ENCODE peak calls at places on chromosomes 5 and 9, in seven cellular contexts. One of them, this sample, is unnamed.

GRCh38 chr9:135221951-135222631 is 134.6 kb downstream of the OLFM1 start:
- DNase-seq in right atrium auricular region: no peak
- DNase-seq in heart left ventricle: peak; percentile 13
- DNase-seq in fibroblast of lung: no peak
- DNase-seq in CD8-positive, alpha-beta T cell: no peak
- DNase-seq in right lobe of liver: no peak
- DNase-seq in SK-N-SH: peak; percentile 68
- DNase-seq in this sample: peak; percentile 63

GRCh38 chr9:1604942-1605560 is 410.1 kb upstream of the SMARCA2 start:
- DNase-seq in right atrium auricular region: no peak
- DNase-seq in heart left ventricle: no peak
- DNase-seq in fibroblast of lung: no peak
- DNase-seq in CD8-positive, alpha-beta T cell: no peak
- DNase-seq in right lobe of liver: no peak
- DNase-seq in SK-N-SH: peak; percentile 9
- DNase-seq in this sample: no peak

GRCh38 chr5:158840193-158840592 is 259.5 kb downstream of the EBF1 start:
- DNase-seq in right atrium auricular region: no peak
- DNase-seq in heart left ventricle: no peak
- DNase-seq in fibroblast of lung: no peak
- DNase-seq in CD8-positive, alpha-beta T cell: no peak
- DNase-seq in right lobe of liver: no peak
- DNase-seq in SK-N-SH: no peak
- DNase-seq in this sample: no peak

GRCh38 chr5:177163500-177163899 is 29.9 kb downstream of the NSD1 start:
- DNase-seq in right atrium auricular region: no peak
- DNase-seq in heart left ventricle: no peak
- DNase-seq in fibroblast of lung: no peak
- DNase-seq in CD8-positive, alpha-beta T cell: no peak
- DNase-seq in right lobe of liver: no peak
- DNase-seq in SK-N-SH: no peak
- DNase-seq in this sample: no peak

GRCh38 chr9:94164756-94165549 is 80.7 kb downstream of the PTPDC1 start:
- DNase-seq in right atrium auricular region: no peak
- DNase-seq in heart left ventricle: no peak
- DNase-seq in fibroblast of lung: no peak
- DNase-seq in CD8-positive, alpha-beta T cell: no peak
- DNase-seq in right lobe of liver: no peak
- DNase-seq in SK-N-SH: no peak
- DNase-seq in this sample: no peak

GRCh38 chr5:109529520-109529919 is 119.7 kb upstream of the PJA2 start:
- DNase-seq in right atrium auricular region: peak; percentile 59
- DNase-seq in heart left ventricle: peak; percentile 47
- DNase-seq in fibroblast of lung: peak; percentile 66
- DNase-seq in CD8-positive, alpha-beta T cell: no peak
- DNase-seq in right lobe of liver: peak; percentile 47
- DNase-seq in SK-N-SH: no peak
- DNase-seq in this sample: no peak

GRCh38 chr5:52657231-52657645 is 130.5 kb upstream of the ITGA1 start:
- DNase-seq in right atrium auricular region: no peak
- DNase-seq in heart left ventricle: no peak
- DNase-seq in fibroblast of lung: peak; percentile 34
- DNase-seq in CD8-positive, alpha-beta T cell: no peak
- DNase-seq in right lobe of liver: no peak
- DNase-seq in SK-N-SH: peak; percentile 12
- DNase-seq in this sample: no peak

GRCh38 chr5:16147179-16147900 is 32.3 kb downstream of the MARCHF11 start:
- DNase-seq in right atrium auricular region: no peak
- DNase-seq in heart left ventricle: no peak
- DNase-seq in fibroblast of lung: no peak
- DNase-seq in CD8-positive, alpha-beta T cell: no peak
- DNase-seq in right lobe of liver: no peak
- DNase-seq in SK-N-SH: no peak
- DNase-seq in this sample: no peak

GRCh38 chr9:6567140-6567591 is 78.4 kb downstream of the GLDC start:
- DNase-seq in right atrium auricular region: no peak
- DNase-seq in heart left ventricle: no peak
- DNase-seq in fibroblast of lung: peak; percentile 98
- DNase-seq in CD8-positive, alpha-beta T cell: no peak
- DNase-seq in right lobe of liver: no peak
- DNase-seq in SK-N-SH: no peak
- DNase-seq in this sample: no peak

GRCh38 chr5:14742427-14743010 is 78.0 kb downstream of the OTULIN start:
- DNase-seq in right atrium auricular region: no peak
- DNase-seq in heart left ventricle: no peak
- DNase-seq in fibroblast of lung: no peak
- DNase-seq in CD8-positive, alpha-beta T cell: no peak
- DNase-seq in right lobe of liver: no peak
- DNase-seq in SK-N-SH: no peak
- DNase-seq in this sample: no peak

GRCh38 chr9:105656131-105656921 is 5.9 kb upstream of the TAL2 start:
- DNase-seq in right atrium auricular region: no peak
- DNase-seq in heart left ventricle: peak; percentile 45
- DNase-seq in fibroblast of lung: peak; percentile 11
- DNase-seq in CD8-positive, alpha-beta T cell: no peak
- DNase-seq in right lobe of liver: no peak
- DNase-seq in SK-N-SH: peak; percentile 86
- DNase-seq in this sample: peak; percentile 75

GRCh38 chr5:122726990-122727616 is 47.8 kb upstream of the SNX2 start:
- DNase-seq in right atrium auricular region: no peak
- DNase-seq in heart left ventricle: no peak
- DNase-seq in fibroblast of lung: peak; percentile 88
- DNase-seq in CD8-positive, alpha-beta T cell: no peak
- DNase-seq in right lobe of liver: no peak
- DNase-seq in SK-N-SH: no peak
- DNase-seq in this sample: no peak

GRCh38 chr5:149486726-149487635 is 64.3 kb downstream of the CSNK1A1 start:
- DNase-seq in right atrium auricular region: no peak
- DNase-seq in heart left ventricle: no peak
- DNase-seq in fibroblast of lung: peak; percentile 82
- DNase-seq in CD8-positive, alpha-beta T cell: no peak
- DNase-seq in right lobe of liver: no peak
- DNase-seq in SK-N-SH: no peak
- DNase-seq in this sample: no peak

GRCh38 chr9:4334439-4334838 is 34.6 kb upstream of the GLIS3 start:
- DNase-seq in right atrium auricular region: peak; percentile 60
- DNase-seq in heart left ventricle: peak; percentile 66
- DNase-seq in fibroblast of lung: peak; percentile 63
- DNase-seq in CD8-positive, alpha-beta T cell: no peak
- DNase-seq in right lobe of liver: peak; percentile 87
- DNase-seq in SK-N-SH: no peak
- DNase-seq in this sample: peak; percentile 90

GRCh38 chr5:169561883-169562282 is 21.7 kb upstream of the SPDL1 start:
- DNase-seq in right atrium auricular region: no peak
- DNase-seq in heart left ventricle: no peak
- DNase-seq in fibroblast of lung: peak; percentile 68
- DNase-seq in CD8-positive, alpha-beta T cell: no peak
- DNase-seq in right lobe of liver: no peak
- DNase-seq in SK-N-SH: no peak
- DNase-seq in this sample: no peak

GRCh38 chr9:19918630-19919029 is 129.8 kb upstream of the SLC24A2 start:
- DNase-seq in right atrium auricular region: no peak
- DNase-seq in heart left ventricle: no peak
- DNase-seq in fibroblast of lung: no peak
- DNase-seq in CD8-positive, alpha-beta T cell: no peak
- DNase-seq in right lobe of liver: no peak
- DNase-seq in SK-N-SH: no peak
- DNase-seq in this sample: no peak

DNA sequence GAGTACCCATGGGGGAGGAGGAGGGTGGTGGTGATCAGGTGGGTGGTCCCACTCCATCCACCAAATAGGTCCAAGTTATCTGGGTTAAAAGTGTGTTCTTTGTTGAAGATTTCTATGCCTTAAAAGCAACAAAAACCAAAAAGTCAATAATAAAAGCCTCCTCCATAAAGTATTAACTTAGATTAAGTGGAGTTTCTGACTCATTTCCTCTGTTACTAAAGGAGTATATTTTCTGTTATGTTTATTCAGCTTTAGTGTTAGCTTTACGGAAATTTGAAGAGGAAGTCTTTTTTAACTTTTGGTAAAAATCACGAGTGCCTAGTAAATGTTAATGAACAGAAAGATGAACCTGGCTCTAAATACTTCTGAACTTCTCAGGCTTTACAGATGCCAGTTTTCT is 17.8 kb downstream of the FBXO38 start:
- DNase-seq in right atrium auricular region: no peak
- DNase-seq in heart left ventricle: no peak
- DNase-seq in fibroblast of lung: peak; percentile 39
- DNase-seq in CD8-positive, alpha-beta T cell: no peak
- DNase-seq in right lobe of liver: no peak
- DNase-seq in SK-N-SH: no peak
- DNase-seq in this sample: no peak
- H3K36me3 ChIP-seq in right atrium auricular region: peaks cover 63% of the 10 kb centered on the region
- H3K36me3 ChIP-seq in heart left ventricle: peaks cover 33% of the 10 kb centered on the region
- H3K36me3 ChIP-seq in fibroblast of lung: no peaks in the 10 kb centered on the region
- H3K36me3 ChIP-seq in CD8-positive, alpha-beta T cell: peaks cover 55% of the 10 kb centered on the region
- H3K36me3 ChIP-seq in right lobe of liver: peaks cover 35% of the 10 kb centered on the region
- H3K36me3 ChIP-seq in SK-N-SH: peaks cover 95% of the 10 kb centered on the region
- H3K36me3 ChIP-seq in this sample: peaks cover 31% of the 10 kb centered on the region

GRCh38 chr9:91036356-91036755 is 234.7 kb downstream of the SYK start:
- DNase-seq in right atrium auricular region: no peak
- DNase-seq in heart left ventricle: no peak
- DNase-seq in fibroblast of lung: no peak
- DNase-seq in CD8-positive, alpha-beta T cell: no peak
- DNase-seq in right lobe of liver: no peak
- DNase-seq in SK-N-SH: no peak
- DNase-seq in this sample: peak; percentile 51

GRCh38 chr9:91037511-91038482 is 236.2 kb downstream of the SYK start:
- DNase-seq in right atrium auricular region: peak; percentile 77
- DNase-seq in heart left ventricle: peak; percentile 30
- DNase-seq in fibroblast of lung: peak; percentile 82
- DNase-seq in CD8-positive, alpha-beta T cell: no peak
- DNase-seq in right lobe of liver: peak; percentile 83
- DNase-seq in SK-N-SH: peak; percentile 21
- DNase-seq in this sample: peak; percentile 92

GRCh38 chr9:91035825-91036208 is 234.2 kb downstream of the SYK start:
- DNase-seq in right atrium auricular region: no peak
- DNase-seq in heart left ventricle: no peak
- DNase-seq in fibroblast of lung: no peak
- DNase-seq in CD8-positive, alpha-beta T cell: no peak
- DNase-seq in right lobe of liver: no peak
- DNase-seq in SK-N-SH: no peak
- DNase-seq in this sample: peak; percentile 66

GRCh38 chr9:91038483-91039124 is 237.0 kb downstream of the SYK start:
- DNase-seq in right atrium auricular region: no peak
- DNase-seq in heart left ventricle: no peak
- DNase-seq in fibroblast of lung: no peak
- DNase-seq in CD8-positive, alpha-beta T cell: no peak
- DNase-seq in right lobe of liver: no peak
- DNase-seq in SK-N-SH: no peak
- DNase-seq in this sample: peak; percentile 43

GRCh38 chr9:91036826-91037510 is 235.3 kb downstream of the SYK start:
- DNase-seq in right atrium auricular region: peak; percentile 90
- DNase-seq in heart left ventricle: peak; percentile 81
- DNase-seq in fibroblast of lung: peak; percentile 84
- DNase-seq in CD8-positive, alpha-beta T cell: peak; percentile 77
- DNase-seq in right lobe of liver: peak; percentile 92
- DNase-seq in SK-N-SH: peak; percentile 88
- DNase-seq in this sample: peak; percentile 93
- TF ChIP-seq CTCF in right atrium auricular region: peak; percentile 34
- TF ChIP-seq CTCF in heart left ventricle: peak; percentile 62
- TF ChIP-seq CTCF in fibroblast of lung: peak; percentile 72
- TF ChIP-seq CTCF in CD8-positive, alpha-beta T cell: peak; percentile 43
- TF ChIP-seq CTCF in right lobe of liver: peak; percentile 69
- TF ChIP-seq CTCF in SK-N-SH: peak; percentile 79
- TF ChIP-seq CTCF in this sample: peak; percentile 45

DNA sequence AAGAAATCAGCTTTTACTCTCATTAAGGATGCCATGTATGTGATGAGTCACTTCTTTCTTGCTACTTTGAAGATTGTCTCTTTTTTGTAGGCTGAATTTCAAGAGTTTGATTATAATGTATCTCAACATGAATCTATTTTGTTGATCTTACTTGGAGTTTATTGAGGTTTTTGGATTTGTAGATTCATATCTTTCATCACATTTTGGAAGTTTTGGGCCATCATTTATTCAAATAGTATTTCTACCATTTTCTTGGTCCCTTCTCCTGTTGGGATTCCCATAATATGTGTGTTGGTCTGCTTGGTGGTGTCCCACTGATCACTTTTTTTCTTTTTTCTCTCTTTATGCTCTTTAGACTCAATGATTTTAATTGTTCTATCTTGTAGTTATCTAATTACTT is 116.3 kb downstream of the CNTLN start:
- DNase-seq in right atrium auricular region: no peak
- DNase-seq in heart left ventricle: no peak
- DNase-seq in fibroblast of lung: peak; percentile 2
- DNase-seq in CD8-positive, alpha-beta T cell: no peak
- DNase-seq in right lobe of liver: no peak
- DNase-seq in SK-N-SH: no peak
- DNase-seq in this sample: no peak
- H3K9me3 ChIP-seq in right atrium auricular region: peaks cover 66% of the 10 kb centered on the region
- H3K9me3 ChIP-seq in heart left ventricle: peaks cover 86% of the 10 kb centered on the region
- H3K9me3 ChIP-seq in fibroblast of lung: no peaks in the 10 kb centered on the region
- H3K9me3 ChIP-seq in CD8-positive, alpha-beta T cell: no peaks in the 10 kb centered on the region
- H3K9me3 ChIP-seq in right lobe of liver: no peaks in the 10 kb centered on the region
- H3K9me3 ChIP-seq in SK-N-SH: peaks cover 12% of the 10 kb centered on the region
- H3K9me3 ChIP-seq in this sample: peaks cover 39% of the 10 kb centered on the region

GRCh38 chr5:157566902-157567489 is 8.6 kb downstream of the ADAM19 start:
- DNase-seq in right atrium auricular region: no peak
- DNase-seq in heart left ventricle: no peak
- DNase-seq in fibroblast of lung: no peak
- DNase-seq in CD8-positive, alpha-beta T cell: no peak
- DNase-seq in right lobe of liver: no peak
- DNase-seq in SK-N-SH: no peak
- DNase-seq in this sample: no peak

GRCh38 chr5:157574456-157575095 is 999 bp downstream of the ADAM19 start:
- DNase-seq in right atrium auricular region: no peak
- DNase-seq in heart left ventricle: peak; percentile 53
- DNase-seq in fibroblast of lung: no peak
- DNase-seq in CD8-positive, alpha-beta T cell: no peak
- DNase-seq in right lobe of liver: no peak
- DNase-seq in SK-N-SH: no peak
- DNase-seq in this sample: peak; percentile 68

GRCh38 chr5:157571357-157571827 is 4.2 kb downstream of the ADAM19 start:
- DNase-seq in right atrium auricular region: no peak
- DNase-seq in heart left ventricle: no peak
- DNase-seq in fibroblast of lung: peak; percentile 94
- DNase-seq in CD8-positive, alpha-beta T cell: no peak
- DNase-seq in right lobe of liver: no peak
- DNase-seq in SK-N-SH: no peak
- DNase-seq in this sample: no peak

GRCh38 chr5:157568717-157569116 is 6.9 kb downstream of the ADAM19 start:
- DNase-seq in right atrium auricular region: no peak
- DNase-seq in heart left ventricle: no peak
- DNase-seq in fibroblast of lung: no peak
- DNase-seq in CD8-positive, alpha-beta T cell: no peak
- DNase-seq in right lobe of liver: no peak
- DNase-seq in SK-N-SH: no peak
- DNase-seq in this sample: no peak

GRCh38 chr5:157570801-157571200 is 4.8 kb downstream of the ADAM19 start:
- DNase-seq in right atrium auricular region: no peak
- DNase-seq in heart left ventricle: no peak
- DNase-seq in fibroblast of lung: no peak
- DNase-seq in CD8-positive, alpha-beta T cell: no peak
- DNase-seq in right lobe of liver: no peak
- DNase-seq in SK-N-SH: no peak
- DNase-seq in this sample: no peak
- H3K36me3 ChIP-seq in right atrium auricular region: peaks cover 36% of the 10 kb centered on the region
- H3K36me3 ChIP-seq in heart left ventricle: no peaks in the 10 kb centered on the region
- H3K36me3 ChIP-seq in fibroblast of lung: peaks cover 7% of the 10 kb centered on the region
- H3K36me3 ChIP-seq in CD8-positive, alpha-beta T cell: no peaks in the 10 kb centered on the region
- H3K36me3 ChIP-seq in right lobe of liver: no peaks in the 10 kb centered on the region
- H3K36me3 ChIP-seq in SK-N-SH: peaks cover 3% of the 10 kb centered on the region
- H3K36me3 ChIP-seq in this sample: no peaks in the 10 kb centered on the region

GRCh38 chr9:115231116-115231515 is 113.2 kb upstream of the TNC start:
- DNase-seq in right atrium auricular region: no peak
- DNase-seq in heart left ventricle: no peak
- DNase-seq in fibroblast of lung: no peak
- DNase-seq in CD8-positive, alpha-beta T cell: no peak
- DNase-seq in right lobe of liver: no peak
- DNase-seq in SK-N-SH: no peak
- DNase-seq in this sample: no peak
- TF ChIP-seq CTCF in right atrium auricular region: no peak
- TF ChIP-seq CTCF in heart left ventricle: no peak
- TF ChIP-seq CTCF in fibroblast of lung: no peak
- TF ChIP-seq CTCF in CD8-positive, alpha-beta T cell: no peak
- TF ChIP-seq CTCF in right lobe of liver: no peak
- TF ChIP-seq CTCF in SK-N-SH: no peak
- TF ChIP-seq CTCF in this sample: no peak